ENCODE peak calls at places on chromosomes 1 and 21, in ten cellular contexts. C is glutamatergic neuron, D is brain microvascular endothelial cell, H is fibroblast of lung, V is B cell, Y is A549, I is dorsolateral prefrontal cortex, J is H9, G is MCF 10A, A is Peyer's patch. T is an unnamed sample.

GRCh38 chr1:92708368-92708950 is 76.4 kb downstream of the EVI5 start:
- DNase-seq in C (no peak), D (no peak), H (peak), V (no peak), Y (no peak), I (no peak), J (no peak), G (no peak), A (no peak), T (no peak)

GRCh38 chr1:6991271-6991670 is 206.0 kb downstream of the CAMTA1 start:
- DNase-seq in C (no peak), D (peak), H (peak), V (no peak), Y (peak), I (no peak), J (no peak), G (peak), A (no peak), T (no peak)

GRCh38 chr1:6519935-6520621 is 28.6 kb upstream of the PLEKHG5 start:
- DNase-seq in C (peak), D (peak), H (peak), V (no peak), Y (no peak), I (peak), J (peak), G (peak), A (no peak), T (no peak)

GRCh38 chr21:45965084-45965826 is 16.3 kb upstream of the COL6A1 start:
- DNase-seq in C (no peak), D (no peak), H (no peak), V (no peak), Y (no peak), I (no peak), J (no peak), G (no peak), A (no peak), T (no peak)

GRCh38 chr1:206898089-206898908 is 1.1 kb downstream of the IL24 start:
- DNase-seq in C (no peak), D (peak), H (peak), V (no peak), Y (no peak), I (no peak), J (no peak), G (peak), A (no peak), T (no peak)

GRCh38 chr1:222171005-222171404 is 376.9 kb downstream of the HHIPL2 start:
- DNase-seq in C (no peak), D (peak), H (peak), V (no peak), Y (peak), I (no peak), J (peak), G (peak), A (no peak), T (no peak)

GRCh38 chr1:9825101-9826074 is 1.6 kb upstream of the CLSTN1 start:
- DNase-seq in C (no peak), D (peak), H (peak), V (no peak), Y (peak), I (no peak), J (peak), G (peak), A (peak), T (peak)

GRCh38 chr1:59730759-59731478 is 83.8 kb upstream of the HOOK1 start:
- DNase-seq in C (no peak), D (peak), H (peak), V (no peak), Y (peak), I (peak), J (no peak), G (peak), A (peak), T (peak)

GRCh38 chr1:192730206-192730605 is 78.6 kb upstream of the RGS2 start:
- DNase-seq in C (no peak), D (no peak), H (no peak), V (no peak), Y (no peak), I (no peak), J (no peak), G (no peak), A (no peak), T (no peak)

GRCh38 chr21:35674272-35674671 is 386.1 kb downstream of the SETD4 start:
- DNase-seq in C (no peak), D (no peak), H (no peak), V (no peak), Y (no peak), I (no peak), J (no peak), G (no peak), A (no peak), T (no peak)

GRCh38 chr21:42253466-42253865 is 34.5 kb downstream of the ABCG1 start:
- DNase-seq in C (no peak), D (no peak), H (no peak), V (no peak), Y (no peak), I (no peak), J (no peak), G (no peak), A (no peak), T (no peak)

GRCh38 chr1:229884765-229885164 is 182.3 kb upstream of the GALNT2 start:
- DNase-seq in C (no peak), D (no peak), H (no peak), V (no peak), Y (no peak), I (no peak), J (peak), G (no peak), A (no peak), T (no peak)

GRCh38 chr1:2823921-2824660 is 22.6 kb upstream of the TTC34 start:
- DNase-seq in C (no peak), D (no peak), H (no peak), V (no peak), Y (no peak), I (no peak), J (no peak), G (no peak), A (no peak), T (no peak)

GRCh38 chr1:67522001-67522441 is 91.8 kb upstream of the SERBP1 start:
- DNase-seq in C (no peak), D (no peak), H (no peak), V (no peak), Y (no peak), I (no peak), J (no peak), G (peak), A (no peak), T (no peak)

DNA sequence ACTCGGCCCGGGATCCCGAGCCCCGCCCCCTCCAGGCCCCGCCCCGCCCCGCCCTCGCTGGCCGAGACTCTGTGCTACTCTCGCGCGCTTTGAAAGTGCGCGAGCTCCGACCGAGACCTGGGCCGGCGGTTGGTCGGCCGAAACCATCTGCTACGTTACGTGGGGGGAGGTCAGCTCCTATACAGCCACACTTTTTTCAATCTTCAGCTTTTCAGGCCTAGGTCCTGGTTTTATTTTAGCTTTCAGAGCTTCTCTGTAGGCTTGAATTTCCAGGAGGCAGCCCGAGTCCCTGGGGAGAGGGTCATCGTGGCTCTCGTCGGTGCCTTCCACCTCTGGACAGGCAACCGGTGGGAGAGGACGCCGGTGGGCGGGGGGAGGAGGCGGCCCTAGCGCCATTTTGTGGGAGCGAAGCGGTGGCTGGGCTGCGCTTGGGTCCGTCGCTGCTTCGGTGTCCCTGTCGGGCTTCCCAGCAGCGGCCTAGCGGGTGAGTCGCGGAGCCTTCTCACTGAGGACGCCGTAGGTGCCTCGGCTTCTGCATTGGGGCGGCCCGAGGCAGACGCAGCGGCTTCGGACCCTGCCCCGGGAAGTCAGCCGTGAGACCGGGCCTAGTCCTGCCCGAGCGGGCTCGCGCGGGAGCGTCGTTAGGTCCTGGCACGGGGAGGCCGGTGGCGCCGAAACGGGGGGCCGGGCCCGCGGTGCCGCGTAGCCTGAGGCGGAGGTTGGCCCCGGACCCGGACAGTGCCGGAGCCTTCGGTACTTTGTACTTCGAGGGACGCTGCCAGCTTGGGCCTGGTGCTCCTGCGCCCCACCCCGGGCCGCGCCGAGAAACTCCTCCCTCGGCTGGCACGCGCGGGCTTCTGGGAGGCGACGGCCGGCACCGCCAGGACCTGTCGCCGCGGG is at the start of gene TARDBP:
- DNase-seq in C (peak), D (peak), H (peak), V (peak), Y (peak), I (peak), J (peak), G (peak), A (peak), T (peak)
- TF ChIP-seq CTCF in C (no peak), D (no peak), H (no peak), V (no peak), Y (no peak), I (no peak), J (no peak), G (no peak), A (no peak), T (no peak)

DNA sequence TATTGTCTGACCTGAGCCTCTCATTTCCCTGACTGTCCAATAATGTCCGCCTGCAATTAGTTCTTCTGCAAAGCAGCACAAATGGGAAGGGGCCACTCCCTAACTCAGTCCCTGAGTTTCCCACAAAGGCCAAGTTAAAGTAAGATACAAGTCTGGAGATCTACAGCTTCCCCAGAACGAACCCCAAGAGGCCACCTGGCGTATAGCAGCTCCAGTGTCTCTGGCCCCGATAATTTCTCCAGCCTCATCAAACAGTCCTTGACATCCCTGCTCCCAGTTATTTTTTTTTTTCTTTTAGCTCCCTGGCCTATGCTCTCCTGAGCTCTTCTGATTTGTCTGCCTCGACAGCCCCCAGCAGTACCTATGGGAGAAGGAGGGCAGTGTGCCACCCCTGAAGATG is 8.1 kb upstream of the ACKR1 start:
- DNase-seq in C (no peak), D (no peak), H (no peak), V (no peak), Y (no peak), I (no peak), J (no peak), G (no peak), A (no peak), T (no peak)
- TF ChIP-seq CTCF in C (peak), D (peak), H (no peak), V (peak), Y (no peak), I (peak), J (peak), G (no peak), A (no peak), T (no peak)

DNA sequence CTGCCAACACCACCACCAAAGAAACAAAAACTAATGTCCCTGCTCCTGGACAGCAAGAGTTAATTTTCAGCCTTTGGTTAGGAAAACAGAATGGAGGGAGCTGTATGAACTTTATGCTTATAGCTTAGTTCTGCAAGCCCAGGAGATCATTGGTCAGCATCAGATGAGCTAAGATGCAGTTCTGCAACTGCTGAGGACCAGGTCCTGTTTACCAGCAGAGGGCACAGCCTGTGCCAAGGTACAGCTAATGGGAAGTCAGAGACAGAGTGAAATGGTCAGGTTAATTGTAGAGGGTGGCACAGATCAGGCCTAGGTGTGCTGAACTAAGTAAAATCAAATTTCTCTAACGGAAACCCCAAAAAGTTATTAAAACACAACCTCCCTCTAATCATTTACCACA is 161.3 kb downstream of the ROR1 start:
- DNase-seq in C (no peak), D (no peak), H (no peak), V (no peak), Y (no peak), I (no peak), J (no peak), G (peak), A (no peak), T (no peak)
- TF ChIP-seq CTCF in C (no peak), D (peak), H (peak), V (no peak), Y (peak), I (no peak), J (peak), G (peak), A (peak), T (no peak)

DNA sequence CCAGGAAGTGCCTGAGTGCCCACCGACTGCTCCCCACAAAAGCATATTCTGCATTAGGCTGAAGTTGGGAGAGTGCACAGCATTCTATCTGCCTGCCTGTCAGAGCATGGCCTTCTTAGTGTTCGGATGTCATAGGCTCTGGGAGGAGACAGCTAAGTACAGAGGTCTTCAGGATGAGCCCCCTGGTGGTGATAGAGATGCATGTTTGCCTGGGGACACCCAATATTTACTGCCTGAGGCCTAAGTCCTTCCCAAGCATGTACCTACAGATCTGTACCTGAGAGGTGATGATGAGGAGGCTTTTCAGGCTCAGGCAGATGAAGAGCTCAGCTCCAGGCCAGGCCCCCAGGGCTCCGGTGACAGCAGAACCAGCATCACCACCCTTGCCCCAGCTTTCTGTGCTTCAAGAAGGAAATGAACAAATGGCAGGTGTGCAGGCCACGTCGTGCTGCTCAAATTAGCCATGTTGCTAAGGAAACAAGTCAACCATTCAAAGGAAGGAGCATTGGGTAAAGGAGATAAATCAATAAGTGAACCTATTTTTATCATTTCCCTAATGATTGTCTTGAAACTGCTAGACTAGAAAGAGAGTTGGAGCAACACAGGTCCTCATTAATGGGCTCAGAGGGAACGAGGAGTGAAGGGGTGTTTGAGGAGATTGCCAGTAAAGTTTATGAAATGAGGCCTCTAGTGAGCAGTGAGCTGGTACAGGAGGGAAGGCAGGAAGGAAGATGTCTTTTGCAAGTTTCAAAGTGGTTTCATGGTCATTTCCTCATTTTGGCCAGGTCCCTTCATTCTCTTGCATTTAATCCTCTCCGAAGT is 21.2 kb downstream of the CACNA1E start:
- DNase-seq in C (peak), D (peak), H (no peak), V (peak), Y (peak), I (no peak), J (peak), G (peak), A (no peak), T (no peak)
- TF ChIP-seq CTCF in C (peak), D (peak), H (no peak), V (peak), Y (no peak), I (peak), J (peak), G (no peak), A (no peak), T (no peak)

DNA sequence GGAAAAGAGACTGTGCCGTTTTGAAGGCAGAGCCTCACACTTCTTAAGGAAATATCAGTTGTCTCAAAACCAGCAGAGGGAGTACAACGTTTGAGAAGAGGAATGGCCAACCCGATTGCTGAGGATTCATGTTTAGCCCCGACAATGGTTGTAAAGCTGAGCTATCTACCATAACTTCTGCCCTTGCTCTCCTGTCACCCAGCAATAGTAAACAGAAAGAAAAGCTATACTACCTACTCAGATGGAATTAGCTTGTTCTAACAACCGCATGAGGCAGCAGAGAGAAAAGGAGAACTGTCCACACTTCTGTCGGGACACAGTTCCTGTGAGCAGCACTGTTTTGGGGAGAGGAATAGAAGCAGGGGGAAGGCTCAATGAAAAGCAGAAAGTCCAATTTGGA is 91.2 kb downstream of the SLC45A1 start:
- DNase-seq in C (no peak), D (peak), H (peak), V (peak), Y (no peak), I (no peak), J (no peak), G (peak), A (no peak), T (no peak)
- TF ChIP-seq CTCF in C (no peak), D (peak), H (peak), V (peak), Y (peak), I (peak), J (peak), G (peak), A (peak), T (no peak)

DNA sequence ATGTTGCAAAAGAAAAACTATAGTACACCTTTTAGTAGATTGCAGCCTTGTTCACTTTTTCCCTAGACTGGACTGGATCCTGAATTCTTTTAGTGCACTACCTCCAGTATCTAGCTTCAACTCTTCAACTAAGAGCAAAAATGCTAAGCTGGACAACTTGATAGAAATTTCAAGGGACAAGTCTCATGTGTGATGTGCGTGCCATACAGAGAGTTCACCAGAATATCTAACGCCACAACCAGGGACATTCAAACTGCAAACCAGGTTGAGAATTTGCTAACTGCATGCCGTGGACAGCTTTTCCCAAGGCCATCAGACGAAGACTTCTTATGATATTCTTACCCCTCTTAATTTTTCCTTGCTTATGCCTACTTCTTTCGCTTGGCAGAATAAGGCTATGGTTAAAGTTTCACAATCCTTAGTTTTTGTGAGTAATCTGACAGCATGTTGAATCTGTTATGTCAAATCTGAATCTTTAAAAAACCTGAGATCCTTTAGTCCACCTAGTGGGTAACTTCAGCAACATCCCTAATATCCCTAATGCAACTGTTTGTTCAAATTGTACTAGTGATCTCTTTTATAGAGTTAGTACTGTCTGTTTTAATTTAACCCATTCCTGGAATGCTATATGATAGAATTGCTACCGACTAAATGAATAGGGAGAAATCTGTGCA is 66.4 kb downstream of the DDAH1 start:
- DNase-seq in C (no peak), D (peak), H (peak), V (no peak), Y (no peak), I (no peak), J (no peak), G (peak), A (no peak), T (no peak)
- TF ChIP-seq CTCF in C (peak), D (peak), H (no peak), V (no peak), Y (peak), I (no peak), J (peak), G (peak), A (peak), T (no peak)

T was measured in omental fat pad.